ENCODE peak calls at places on chromosomes 4 and X, in four cellular contexts. V is GM23338, L is AG04450, H is nephron progenitor cell. U is an unnamed sample.

GRCh38 chr4:13527192-13527982 is 16.9 kb downstream of the NKX3-2 start:
- DNase-seq in V (no peak), L (no peak), H (no peak), U (no peak)

GRCh38 chr4:2767046-2767704 is 11.0 kb upstream of the TNIP2 start:
- DNase-seq in V (no peak), L (no peak), H (no peak), U (no peak)

GRCh38 chr4:168600796-168601583 is 104.1 kb downstream of the PALLD start:
- DNase-seq in V (no peak), L (no peak), H (no peak), U (no peak)

GRCh38 chr4:138697771-138698170 is 317.8 kb upstream of the NOCT start:
- DNase-seq in V (no peak), L (peak), H (no peak), U (no peak)

GRCh38 chr4:186272699-186273370 is 6.8 kb downstream of the F11 start:
- DNase-seq in V (no peak), L (no peak), H (no peak), U (no peak)

GRCh38 chr4:1061747-1062146 is 50.3 kb downstream of the FGFRL1 start:
- DNase-seq in V (no peak), L (no peak), H (no peak), U (no peak)

GRCh38 chrX:54357414-54358377 is at the start of gene WNK3:
- DNase-seq in V (peak), L (peak), H (peak), U (peak)

GRCh38 chr4:77187231-77187630 is 30.2 kb downstream of the CCNG2 start:
- DNase-seq in V (no peak), L (no peak), H (no peak), U (no peak)

GRCh38 chrX:17414057-17414658 is 39.2 kb downstream of the NHS start:
- DNase-seq in V (no peak), L (no peak), H (no peak), U (no peak)

GRCh38 chr4:114997596-114997995 is 115.8 kb downstream of the NDST4 start:
- DNase-seq in V (no peak), L (no peak), H (no peak), U (no peak)

GRCh38 chrX:71081348-71082148 is 13.4 kb upstream of the SNX12 start:
- DNase-seq in V (no peak), L (no peak), H (no peak), U (no peak)

GRCh38 chr4:17619416-17620105 is 5.1 kb downstream of the MED28 start:
- DNase-seq in V (no peak), L (peak), H (no peak), U (no peak)

GRCh38 chr4:56909083-56909981 is 1.6 kb downstream of the REST start:
- DNase-seq in V (peak), L (no peak), H (peak), U (no peak)

GRCh38 chr4:184343400-184344177 is 125.9 kb upstream of the ENPP6 start:
- DNase-seq in V (peak), L (peak), H (peak), U (peak)

GRCh38 chr4:182842991-182843390 is 74.2 kb downstream of the DCTD start:
- DNase-seq in V (no peak), L (no peak), H (no peak), U (no peak)

GRCh38 chr4:111602848-111603247 is 542.4 kb upstream of the FAM241A start:
- DNase-seq in V (peak), L (no peak), H (no peak), U (no peak)

GRCh38 chrX:103330601-103331397 is 760 bp downstream of the TCEAL7 start:
- DNase-seq in V (peak), L (no peak), H (peak), U (no peak)

GRCh38 chrX:17638731-17639130 is 98.6 kb upstream of the SCML1 start:
- DNase-seq in V (no peak), L (no peak), H (no peak), U (no peak)

GRCh38 chr4:127124919-127125318 is 507.8 kb upstream of the INTU start:
- DNase-seq in V (peak), L (no peak), H (no peak), U (no peak)
- TF ChIP-seq CTCF in V (peak), L (peak), H (no peak), U (peak)

DNA sequence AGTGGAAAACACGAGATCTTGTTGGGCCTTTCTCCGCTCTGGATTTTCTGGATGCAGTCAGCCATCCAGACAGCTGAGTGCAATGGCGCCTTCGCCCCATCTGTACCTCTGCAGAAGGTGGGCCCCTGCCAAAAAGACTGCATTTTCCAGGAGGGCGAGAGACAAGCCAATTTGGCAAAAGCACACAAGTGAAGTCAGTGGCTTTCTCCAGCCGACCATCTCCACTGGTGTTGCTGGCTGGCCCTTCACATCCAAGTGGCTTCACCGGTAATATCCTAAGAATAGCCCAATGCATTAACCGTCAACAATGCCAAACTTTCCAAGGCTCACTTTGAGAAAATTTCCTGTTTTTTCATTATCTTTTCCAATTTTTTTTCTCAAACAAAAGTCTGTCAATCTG is 96.2 kb upstream of the MXRA5 start:
- DNase-seq in V (no peak), L (no peak), H (no peak), U (no peak)
- TF ChIP-seq CTCF in V (no peak), L (no peak), H (no peak), U (no peak)

GRCh38 chr4:89579776-89580175 is 257.2 kb downstream of the SNCA start:
- DNase-seq in V (no peak), L (no peak), H (no peak), U (no peak)
- TF ChIP-seq CTCF in V (no peak), L (no peak), H (no peak), U (no peak)

GRCh38 chr4:100311181-100311580 is 120.9 kb upstream of the DDIT4L start:
- DNase-seq in V (peak), L (no peak), H (no peak), U (no peak)
- TF ChIP-seq CTCF in V (peak), L (peak), H (no peak), U (peak)

DNA sequence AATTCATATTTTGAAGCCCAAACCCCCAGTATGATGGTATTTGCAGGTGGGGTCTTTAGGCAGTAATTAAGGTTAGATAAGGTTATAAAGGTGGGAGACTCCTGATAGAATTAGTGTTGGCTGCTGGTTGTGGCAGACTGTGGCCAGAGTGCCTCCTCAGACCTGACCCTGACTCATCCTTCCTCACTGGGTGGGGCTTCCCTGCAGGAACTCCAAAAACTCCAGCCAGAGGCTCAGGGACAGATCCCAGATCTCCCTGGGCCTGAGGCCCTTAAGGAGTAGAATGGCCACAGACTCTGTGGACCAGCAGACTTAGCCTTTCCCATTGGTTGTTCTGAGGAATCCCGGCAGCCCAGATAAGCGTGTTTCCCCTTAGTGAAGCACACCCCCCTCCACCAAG is 463.0 kb upstream of the CPEB2 start:
- DNase-seq in V (no peak), L (no peak), H (no peak), U (no peak)
- TF ChIP-seq CTCF in V (no peak), L (no peak), H (no peak), U (no peak)

GRCh38 chrX:120302434-120302833 is 8.8 kb downstream of the TMEM255A start:
- DNase-seq in V (peak), L (no peak), H (no peak), U (no peak)

GRCh38 chrX:120308558-120308957 is 2.7 kb downstream of the TMEM255A start:
- DNase-seq in V (peak), L (no peak), H (peak), U (no peak)

GRCh38 chrX:120306640-120307039 is 4.6 kb downstream of the TMEM255A start:
- DNase-seq in V (no peak), L (no peak), H (no peak), U (no peak)

GRCh38 chrX:120304241-120304640 is 7.0 kb downstream of the TMEM255A start:
- DNase-seq in V (no peak), L (no peak), H (no peak), U (no peak)

DNA sequence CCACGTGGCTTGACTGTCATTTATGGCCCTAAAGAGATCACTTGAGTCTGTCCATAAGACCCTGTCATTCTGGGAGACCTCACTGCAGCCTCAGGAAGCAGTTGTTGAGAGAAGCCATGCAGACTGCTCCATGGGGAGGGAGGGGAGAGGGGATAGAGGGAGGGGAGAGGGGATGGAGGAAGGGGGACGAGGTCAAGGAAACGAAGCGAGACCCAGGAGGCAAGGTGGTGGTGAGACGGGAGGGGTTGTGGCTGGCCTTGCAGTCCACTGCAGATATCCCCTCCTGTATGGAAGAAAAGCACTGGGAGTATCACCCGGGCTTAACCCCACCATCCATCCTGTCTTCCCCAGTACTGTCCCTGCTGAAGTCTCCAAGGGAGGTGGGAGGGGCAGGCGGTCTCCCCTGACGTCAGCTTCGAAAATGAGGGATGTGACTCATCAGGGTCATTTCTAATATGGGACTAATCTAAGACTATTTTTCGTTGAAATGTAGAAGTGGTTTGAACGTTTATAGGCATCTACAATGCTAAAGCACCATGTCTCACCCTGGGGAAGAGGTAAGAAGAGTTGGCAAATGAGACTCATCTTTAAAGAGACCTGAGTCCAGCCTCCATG is 5.6 kb downstream of the TMEM255A start:
- DNase-seq in V (peak), L (no peak), H (peak), U (no peak)
- TF ChIP-seq CTCF in V (no peak), L (no peak), H (no peak), U (no peak)

GRCh38 chr4:8308856-8309771 is 39.6 kb downstream of the HTRA3 start:
- DNase-seq in V (no peak), L (peak), H (no peak), U (no peak)
- TF ChIP-seq CTCF in V (peak), L (peak), H (no peak), U (no peak)

DNA sequence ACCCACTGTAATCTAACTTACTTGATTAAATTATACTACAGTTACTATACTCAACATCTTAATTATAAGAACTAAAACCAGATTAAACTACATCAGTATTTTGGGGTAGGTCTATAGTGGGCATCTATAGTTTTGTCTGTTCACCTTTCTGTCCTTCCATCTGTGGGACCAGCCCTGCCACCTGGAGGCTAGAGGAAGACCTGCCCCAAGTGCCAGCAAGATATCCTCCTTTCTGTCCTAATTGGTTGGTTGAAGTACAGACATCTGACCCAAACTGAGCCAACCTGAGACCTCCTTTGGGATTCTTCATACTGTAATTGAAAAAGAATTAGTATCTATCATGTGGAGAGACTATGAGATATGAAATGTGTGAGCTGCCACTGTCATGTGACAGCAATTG is 172.2 kb upstream of the TLL1 start:
- DNase-seq in V (peak), L (no peak), H (no peak), U (no peak)
- TF ChIP-seq CTCF in V (peak), L (no peak), H (no peak), U (peak)

GRCh38 chrX:139758809-139759208 is 50.8 kb upstream of the MCF2 start:
- DNase-seq in V (no peak), L (no peak), H (no peak), U (no peak)

GRCh38 chrX:139758250-139758649 is 50.3 kb upstream of the MCF2 start:
- DNase-seq in V (peak), L (no peak), H (no peak), U (no peak)

GRCh38 chrX:139762400-139763183 is 54.6 kb upstream of the MCF2 start:
- DNase-seq in V (no peak), L (no peak), H (no peak), U (no peak)

GRCh38 chrX:139759637-139760036 is 51.7 kb upstream of the MCF2 start:
- DNase-seq in V (peak), L (no peak), H (peak), U (no peak)
- TF ChIP-seq CTCF in V (peak), L (peak), H (peak), U (peak)